ENCODE peak calls at places on chromosome 4, in nine cellular contexts. One of them, this sample, is unnamed.
A peak's percentile ranks its signal among the peaks of the same experiment; 100 is the strongest.

GRCh38 chr4:159460408-159460807 is 357.5 kb downstream of the RAPGEF2 start:
- DNase-seq in mesothelial cell of epicardium: no peak
- DNase-seq in mesendoderm: no peak
- DNase-seq in EL: no peak
- DNase-seq in K562: no peak
- DNase-seq in HuH-7: no peak
- DNase-seq in fibroblast of the aortic adventitia: no peak
- DNase-seq in GF-D8: no peak
- DNase-seq in GM12892: no peak
- DNase-seq in this sample: no peak

GRCh38 chr4:157977086-157977485 is 195.7 kb downstream of the GASK1B start:
- DNase-seq in mesothelial cell of epicardium: no peak
- DNase-seq in mesendoderm: no peak
- DNase-seq in EL: no peak
- DNase-seq in K562: no peak
- DNase-seq in HuH-7: no peak
- DNase-seq in fibroblast of the aortic adventitia: no peak
- DNase-seq in GF-D8: no peak
- DNase-seq in GM12892: no peak
- DNase-seq in this sample: peak; percentile 14

GRCh38 chr4:6228158-6229067 is 28.1 kb upstream of the JAKMIP1 start:
- DNase-seq in mesothelial cell of epicardium: peak; percentile 10
- DNase-seq in mesendoderm: no peak
- DNase-seq in EL: no peak
- DNase-seq in K562: peak; percentile 15
- DNase-seq in HuH-7: no peak
- DNase-seq in fibroblast of the aortic adventitia: no peak
- DNase-seq in GF-D8: no peak
- DNase-seq in GM12892: no peak
- DNase-seq in this sample: no peak

GRCh38 chr4:85821688-85822087 is 346.7 kb downstream of the ARHGAP24 start:
- DNase-seq in mesothelial cell of epicardium: no peak
- DNase-seq in mesendoderm: no peak
- DNase-seq in EL: no peak
- DNase-seq in K562: no peak
- DNase-seq in HuH-7: no peak
- DNase-seq in fibroblast of the aortic adventitia: no peak
- DNase-seq in GF-D8: no peak
- DNase-seq in GM12892: no peak
- DNase-seq in this sample: no peak

GRCh38 chr4:88060431-88060830 is 53.0 kb downstream of the PKD2 start:
- DNase-seq in mesothelial cell of epicardium: no peak
- DNase-seq in mesendoderm: no peak
- DNase-seq in EL: no peak
- DNase-seq in K562: no peak
- DNase-seq in HuH-7: no peak
- DNase-seq in fibroblast of the aortic adventitia: no peak
- DNase-seq in GF-D8: no peak
- DNase-seq in GM12892: no peak
- DNase-seq in this sample: no peak

GRCh38 chr4:59644765-59645164 is 1555.4 kb upstream of the ADGRL3 start:
- DNase-seq in mesothelial cell of epicardium: no peak
- DNase-seq in mesendoderm: no peak
- DNase-seq in EL: no peak
- DNase-seq in K562: no peak
- DNase-seq in HuH-7: no peak
- DNase-seq in fibroblast of the aortic adventitia: no peak
- DNase-seq in GF-D8: no peak
- DNase-seq in GM12892: no peak
- DNase-seq in this sample: no peak

GRCh38 chr4:88158360-88159136 is at the start of gene ABCG2:
- DNase-seq in mesothelial cell of epicardium: peak; percentile 39
- DNase-seq in mesendoderm: peak; percentile 94
- DNase-seq in EL: peak; percentile 68
- DNase-seq in K562: peak; percentile 68
- DNase-seq in HuH-7: no peak
- DNase-seq in fibroblast of the aortic adventitia: peak; percentile 55
- DNase-seq in GF-D8: no peak
- DNase-seq in GM12892: peak; percentile 20
- DNase-seq in this sample: peak; percentile 72

GRCh38 chr4:121072836-121073362 is 564 bp upstream of the NDNF start:
- DNase-seq in mesothelial cell of epicardium: peak; percentile 53
- DNase-seq in mesendoderm: peak; percentile 63
- DNase-seq in EL: no peak
- DNase-seq in K562: no peak
- DNase-seq in HuH-7: no peak
- DNase-seq in fibroblast of the aortic adventitia: no peak
- DNase-seq in GF-D8: no peak
- DNase-seq in GM12892: no peak
- DNase-seq in this sample: peak; percentile 35

GRCh38 chr4:76781698-76782595 is 116.0 kb downstream of the SOWAHB start:
- DNase-seq in mesothelial cell of epicardium: no peak
- DNase-seq in mesendoderm: peak; percentile 72
- DNase-seq in EL: peak; percentile 97
- DNase-seq in K562: no peak
- DNase-seq in HuH-7: no peak
- DNase-seq in fibroblast of the aortic adventitia: peak; percentile 89
- DNase-seq in GF-D8: no peak
- DNase-seq in GM12892: no peak
- DNase-seq in this sample: peak; percentile 97

GRCh38 chr4:83213640-83214039 is 71.0 kb downstream of the COQ2 start:
- DNase-seq in mesothelial cell of epicardium: no peak
- DNase-seq in mesendoderm: no peak
- DNase-seq in EL: no peak
- DNase-seq in K562: no peak
- DNase-seq in HuH-7: no peak
- DNase-seq in fibroblast of the aortic adventitia: no peak
- DNase-seq in GF-D8: no peak
- DNase-seq in GM12892: no peak
- DNase-seq in this sample: no peak

GRCh38 chr4:174156239-174156826 is 127.1 kb downstream of the FBXO8 start:
- DNase-seq in mesothelial cell of epicardium: no peak
- DNase-seq in mesendoderm: peak; percentile 56
- DNase-seq in EL: peak; percentile 33
- DNase-seq in K562: peak; percentile 52
- DNase-seq in HuH-7: peak; percentile 36
- DNase-seq in fibroblast of the aortic adventitia: peak; percentile 81
- DNase-seq in GF-D8: no peak
- DNase-seq in GM12892: no peak
- DNase-seq in this sample: peak; percentile 63

GRCh38 chr4:10584042-10584441 is 100.5 kb downstream of the CLNK start:
- DNase-seq in mesothelial cell of epicardium: no peak
- DNase-seq in mesendoderm: no peak
- DNase-seq in EL: peak; percentile 75
- DNase-seq in K562: no peak
- DNase-seq in HuH-7: peak; percentile 2
- DNase-seq in fibroblast of the aortic adventitia: peak; percentile 92
- DNase-seq in GF-D8: no peak
- DNase-seq in GM12892: no peak
- DNase-seq in this sample: peak; percentile 72

GRCh38 chr4:119238068-119238722 is 25.7 kb downstream of the USP53 start:
- DNase-seq in mesothelial cell of epicardium: no peak
- DNase-seq in mesendoderm: peak; percentile 69
- DNase-seq in EL: no peak
- DNase-seq in K562: no peak
- DNase-seq in HuH-7: no peak
- DNase-seq in fibroblast of the aortic adventitia: no peak
- DNase-seq in GF-D8: no peak
- DNase-seq in GM12892: peak; percentile 13
- DNase-seq in this sample: no peak